ENCODE peak calls at places on chromosome 4, in six cellular contexts. One of them, this sample, is unnamed.

GRCh38 chr4:137502730-137503129 is 29.6 kb downstream of the PCDH18 start:
- DNase-seq in WTC11: no peak
- DNase-seq in GM12878: no peak
- DNase-seq in HepG2: no peak
- DNase-seq in GM23338: no peak
- DNase-seq in K562: no peak
- DNase-seq in this sample: no peak

GRCh38 chr4:2482693-2483092 is 13.8 kb downstream of the RNF4 start:
- DNase-seq in K562: no peak
- DNase-seq in GM12878: peak
- DNase-seq in WTC11: no peak
- DNase-seq in HepG2: peak
- DNase-seq in GM23338: no peak
- DNase-seq in this sample: no peak

GRCh38 chr4:6900956-6901355 is 8.7 kb upstream of the TBC1D14 start:
- DNase-seq in WTC11: no peak
- DNase-seq in K562: no peak
- DNase-seq in GM12878: no peak
- DNase-seq in HepG2: no peak
- DNase-seq in GM23338: no peak
- DNase-seq in this sample: no peak

GRCh38 chr4:7266525-7267292 is 74.4 kb downstream of the SORCS2 start:
- DNase-seq in HepG2: no peak
- DNase-seq in K562: no peak
- DNase-seq in WTC11: no peak
- DNase-seq in GM23338: peak
- DNase-seq in GM12878: no peak
- DNase-seq in this sample: no peak

GRCh38 chr4:150244600-150244999 is 166.4 kb downstream of the DCLK2 start:
- DNase-seq in WTC11: no peak
- DNase-seq in K562: no peak
- DNase-seq in GM12878: no peak
- DNase-seq in HepG2: no peak
- DNase-seq in GM23338: peak
- DNase-seq in this sample: no peak

GRCh38 chr4:158121203-158121586 is 51.6 kb downstream of the GASK1B start:
- DNase-seq in K562: no peak
- DNase-seq in HepG2: peak
- DNase-seq in GM23338: no peak
- DNase-seq in GM12878: no peak
- DNase-seq in WTC11: no peak
- DNase-seq in this sample: no peak

GRCh38 chr4:62901101-62901500 is 1508.1 kb downstream of the TECRL start:
- DNase-seq in GM23338: peak
- DNase-seq in K562: no peak
- DNase-seq in GM12878: no peak
- DNase-seq in HepG2: peak
- DNase-seq in WTC11: no peak
- DNase-seq in this sample: no peak

GRCh38 chr4:180057891-180058643 is 2185.1 kb upstream of the TENM3 start:
- DNase-seq in K562: no peak
- DNase-seq in GM23338: peak
- DNase-seq in WTC11: peak
- DNase-seq in GM12878: no peak
- DNase-seq in HepG2: no peak
- DNase-seq in this sample: no peak

GRCh38 chr4:76078033-76078613 is 3.6 kb downstream of the ART3 start:
- DNase-seq in HepG2: no peak
- DNase-seq in WTC11: no peak
- DNase-seq in K562: no peak
- DNase-seq in GM12878: no peak
- DNase-seq in GM23338: no peak
- DNase-seq in this sample: no peak

GRCh38 chr4:184583738-184584502 is 65.3 kb downstream of the CASP3 start:
- DNase-seq in WTC11: no peak
- DNase-seq in GM23338: no peak
- DNase-seq in K562: no peak
- DNase-seq in HepG2: no peak
- DNase-seq in GM12878: peak
- DNase-seq in this sample: no peak

GRCh38 chr4:108171541-108172230 is 3.0 kb upstream of the LEF1 start:
- DNase-seq in GM23338: peak
- DNase-seq in HepG2: no peak
- DNase-seq in WTC11: peak
- DNase-seq in GM12878: no peak
- DNase-seq in K562: no peak
- DNase-seq in this sample: peak

GRCh38 chr4:139175647-139176298 is 1.2 kb downstream of the ELF2 start:
- DNase-seq in WTC11: no peak
- DNase-seq in K562: no peak
- DNase-seq in GM12878: no peak
- DNase-seq in GM23338: no peak
- DNase-seq in HepG2: no peak
- DNase-seq in this sample: no peak

GRCh38 chr4:57093816-57094481 is 16.2 kb downstream of the IGFBP7 start:
- DNase-seq in HepG2: no peak
- DNase-seq in K562: no peak
- DNase-seq in GM23338: no peak
- DNase-seq in GM12878: no peak
- DNase-seq in WTC11: no peak
- DNase-seq in this sample: no peak

GRCh38 chr4:26912810-26913209 is 52.2 kb downstream of the STIM2 start:
- DNase-seq in K562: no peak
- DNase-seq in GM23338: no peak
- DNase-seq in WTC11: no peak
- DNase-seq in GM12878: no peak
- DNase-seq in HepG2: no peak
- DNase-seq in this sample: no peak

GRCh38 chr4:110508827-110509446 is 33.0 kb downstream of the ENPEP start:
- DNase-seq in WTC11: no peak
- DNase-seq in GM23338: peak
- DNase-seq in K562: no peak
- DNase-seq in HepG2: no peak
- DNase-seq in GM12878: no peak
- DNase-seq in this sample: no peak
- TF ChIP-seq CREB1 in WTC11: no peak
- TF ChIP-seq CREB1 in GM23338: no peak
- TF ChIP-seq CREB1 in K562: no peak
- TF ChIP-seq CREB1 in HepG2: no peak
- TF ChIP-seq CREB1 in GM12878: no peak
- TF ChIP-seq CREB1 in this sample: no peak

GRCh38 chr4:172601195-172601594 is 567.4 kb upstream of the GALNT7 start:
- DNase-seq in GM23338: peak
- DNase-seq in K562: no peak
- DNase-seq in WTC11: no peak
- DNase-seq in HepG2: no peak
- DNase-seq in GM12878: no peak
- DNase-seq in this sample: no peak
- TF ChIP-seq CREB1 in GM23338: no peak
- TF ChIP-seq CREB1 in K562: no peak
- TF ChIP-seq CREB1 in WTC11: no peak
- TF ChIP-seq CREB1 in HepG2: no peak
- TF ChIP-seq CREB1 in GM12878: no peak
- TF ChIP-seq CREB1 in this sample: no peak

GRCh38 chr4:41172772-41173171 is 41.6 kb downstream of the APBB2 start:
- DNase-seq in GM23338: no peak
- DNase-seq in GM12878: no peak
- DNase-seq in K562: no peak
- DNase-seq in HepG2: no peak
- DNase-seq in WTC11: no peak
- DNase-seq in this sample: no peak

GRCh38 chr4:41174444-41174843 is 39.9 kb downstream of the APBB2 start:
- DNase-seq in WTC11: no peak
- DNase-seq in GM23338: no peak
- DNase-seq in K562: no peak
- DNase-seq in GM12878: no peak
- DNase-seq in HepG2: no peak
- DNase-seq in this sample: no peak

GRCh38 chr4:41164405-41164804 is 49.9 kb downstream of the APBB2 start:
- DNase-seq in WTC11: no peak
- DNase-seq in GM12878: no peak
- DNase-seq in K562: no peak
- DNase-seq in HepG2: peak
- DNase-seq in GM23338: no peak
- DNase-seq in this sample: no peak

GRCh38 chr4:41167191-41167590 is 47.2 kb downstream of the APBB2 start:
- DNase-seq in K562: no peak
- DNase-seq in HepG2: no peak
- DNase-seq in GM23338: no peak
- DNase-seq in GM12878: no peak
- DNase-seq in WTC11: no peak
- DNase-seq in this sample: no peak

DNA sequence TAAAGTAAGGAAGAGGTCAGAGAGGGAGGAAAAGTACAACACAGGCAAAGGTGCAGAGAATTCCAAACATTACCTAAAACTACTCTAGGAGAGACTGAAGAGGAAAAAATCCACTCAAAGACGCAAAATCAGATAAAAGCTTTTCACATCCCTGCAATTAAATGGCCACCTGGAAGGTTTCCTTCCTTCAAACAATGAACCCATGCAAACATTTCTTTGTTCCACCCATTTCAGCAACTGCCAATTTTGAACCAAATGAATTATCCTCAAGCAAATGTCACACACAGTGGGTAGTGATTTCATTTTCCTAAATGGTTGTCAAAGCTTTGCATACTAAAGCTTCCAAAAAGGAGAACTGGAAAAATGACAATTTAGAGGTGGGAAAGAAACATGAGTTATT is 45.1 kb downstream of the APBB2 start:
- DNase-seq in GM23338: no peak
- DNase-seq in K562: no peak
- DNase-seq in GM12878: no peak
- DNase-seq in WTC11: no peak
- DNase-seq in HepG2: no peak
- DNase-seq in this sample: no peak
- TF ChIP-seq CREB1 in GM23338: no peak
- TF ChIP-seq CREB1 in K562: no peak
- TF ChIP-seq CREB1 in GM12878: no peak
- TF ChIP-seq CREB1 in WTC11: no peak
- TF ChIP-seq CREB1 in HepG2: no peak
- TF ChIP-seq CREB1 in this sample: no peak

GRCh38 chr4:40216622-40217366 is 20.0 kb downstream of the RHOH start:
- DNase-seq in GM12878: no peak
- DNase-seq in HepG2: no peak
- DNase-seq in WTC11: no peak
- DNase-seq in GM23338: no peak
- DNase-seq in K562: no peak
- DNase-seq in this sample: no peak

GRCh38 chr4:40211224-40212185 is 14.7 kb downstream of the RHOH start:
- DNase-seq in GM23338: no peak
- DNase-seq in K562: no peak
- DNase-seq in HepG2: no peak
- DNase-seq in GM12878: no peak
- DNase-seq in WTC11: no peak
- DNase-seq in this sample: no peak

GRCh38 chr4:40214038-40214437 is 17.2 kb downstream of the RHOH start:
- DNase-seq in HepG2: no peak
- DNase-seq in GM23338: no peak
- DNase-seq in GM12878: no peak
- DNase-seq in K562: no peak
- DNase-seq in WTC11: no peak
- DNase-seq in this sample: no peak

GRCh38 chr4:40212674-40213504 is 16.1 kb downstream of the RHOH start:
- DNase-seq in HepG2: no peak
- DNase-seq in K562: no peak
- DNase-seq in GM12878: no peak
- DNase-seq in GM23338: no peak
- DNase-seq in WTC11: no peak
- DNase-seq in this sample: no peak

GRCh38 chr4:40214661-40215418 is 18.0 kb downstream of the RHOH start:
- DNase-seq in WTC11: no peak
- DNase-seq in GM23338: no peak
- DNase-seq in HepG2: no peak
- DNase-seq in GM12878: no peak
- DNase-seq in K562: no peak
- DNase-seq in this sample: no peak
- TF ChIP-seq CREB1 in WTC11: no peak
- TF ChIP-seq CREB1 in GM23338: no peak
- TF ChIP-seq CREB1 in HepG2: no peak
- TF ChIP-seq CREB1 in GM12878: no peak
- TF ChIP-seq CREB1 in K562: no peak
- TF ChIP-seq CREB1 in this sample: no peak

GRCh38 chr4:41746025-41746439 is 2.5 kb downstream of the PHOX2B start:
- DNase-seq in GM23338: peak
- DNase-seq in K562: no peak
- DNase-seq in WTC11: peak
- DNase-seq in GM12878: no peak
- DNase-seq in HepG2: no peak
- DNase-seq in this sample: no peak
- TF ChIP-seq CREB1 in GM23338: no peak
- TF ChIP-seq CREB1 in K562: no peak
- TF ChIP-seq CREB1 in WTC11: no peak
- TF ChIP-seq CREB1 in GM12878: no peak
- TF ChIP-seq CREB1 in HepG2: no peak
- TF ChIP-seq CREB1 in this sample: no peak

GRCh38 chr4:24686866-24687672 is 102.7 kb upstream of the DHX15 start:
- DNase-seq in HepG2: peak
- DNase-seq in K562: peak
- DNase-seq in GM23338: peak
- DNase-seq in GM12878: no peak
- DNase-seq in WTC11: peak
- DNase-seq in this sample: peak
- TF ChIP-seq CREB1 in HepG2: no peak
- TF ChIP-seq CREB1 in K562: no peak
- TF ChIP-seq CREB1 in GM23338: peak
- TF ChIP-seq CREB1 in GM12878: no peak
- TF ChIP-seq CREB1 in WTC11: no peak
- TF ChIP-seq CREB1 in this sample: peak

DNA sequence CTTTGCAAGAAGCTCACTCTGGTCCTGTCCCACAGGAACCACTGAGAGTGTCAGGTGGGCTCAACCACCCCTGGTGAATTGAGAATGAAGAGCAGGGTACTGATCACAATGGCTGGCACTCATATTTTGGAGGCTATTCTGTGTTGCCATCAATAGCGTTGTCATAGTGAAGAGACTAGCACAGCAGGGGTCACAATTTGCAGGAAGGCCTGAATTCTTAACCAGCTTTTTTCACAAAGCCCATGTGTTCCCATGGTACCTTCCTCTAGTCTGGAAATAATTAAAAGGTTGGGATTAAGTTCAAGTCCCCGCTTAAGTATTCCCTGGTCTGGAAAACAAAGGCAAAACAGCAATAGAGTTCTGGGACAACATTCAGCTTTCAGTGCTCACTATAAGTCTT is 1051.7 kb downstream of the C4orf33 start:
- DNase-seq in K562: no peak
- DNase-seq in HepG2: no peak
- DNase-seq in GM12878: no peak
- DNase-seq in GM23338: peak
- DNase-seq in WTC11: peak
- DNase-seq in this sample: no peak
- TF ChIP-seq CREB1 in K562: no peak
- TF ChIP-seq CREB1 in HepG2: no peak
- TF ChIP-seq CREB1 in GM12878: no peak
- TF ChIP-seq CREB1 in GM23338: no peak
- TF ChIP-seq CREB1 in WTC11: no peak
- TF ChIP-seq CREB1 in this sample: no peak

GRCh38 chr4:128354205-128354821 is 66.7 kb upstream of the PGRMC2 start:
- DNase-seq in WTC11: no peak
- DNase-seq in GM23338: peak
- DNase-seq in GM12878: no peak
- DNase-seq in HepG2: peak
- DNase-seq in K562: no peak
- DNase-seq in this sample: no peak
- TF ChIP-seq CREB1 in WTC11: no peak
- TF ChIP-seq CREB1 in GM23338: no peak
- TF ChIP-seq CREB1 in GM12878: no peak
- TF ChIP-seq CREB1 in HepG2: no peak
- TF ChIP-seq CREB1 in K562: no peak
- TF ChIP-seq CREB1 in this sample: no peak